ENCODE peak calls at places on chromosomes 2 and 18, in six cellular contexts. One of them, this sample, is unnamed.

GRCh38 chr2:203650860-203651613 is 55.4 kb upstream of the CD28 start:
- DNase-seq in heart left ventricle: no peak
- DNase-seq in T-helper 2 cell: no peak
- DNase-seq in uterus: no peak
- DNase-seq in GM12891: no peak
- DNase-seq in stimulated activated CD4-positive, alpha-beta T cell treated with anti-CD3 and anti-CD28 coated beads, Interleukin-12 subunit alpha, Interleukin-12 subunit beta, amount 100 ng/mL, for 4 hours: no peak
- DNase-seq in this sample: no peak

GRCh38 chr2:234293973-234294372 is 202.9 kb downstream of the ARL4C start:
- DNase-seq in heart left ventricle: no peak
- DNase-seq in T-helper 2 cell: no peak
- DNase-seq in uterus: no peak
- DNase-seq in GM12891: no peak
- DNase-seq in stimulated activated CD4-positive, alpha-beta T cell treated with anti-CD3 and anti-CD28 coated beads, Interleukin-12 subunit alpha, Interleukin-12 subunit beta, amount 100 ng/mL, for 4 hours: no peak
- DNase-seq in this sample: no peak

GRCh38 chr18:48827321-48828200 is 123.2 kb downstream of the SMAD7 start:
- DNase-seq in heart left ventricle: peak; percentile 13
- DNase-seq in T-helper 2 cell: no peak
- DNase-seq in uterus: peak; percentile 37
- DNase-seq in GM12891: no peak
- DNase-seq in stimulated activated CD4-positive, alpha-beta T cell treated with anti-CD3 and anti-CD28 coated beads, Interleukin-12 subunit alpha, Interleukin-12 subunit beta, amount 100 ng/mL, for 4 hours: no peak
- DNase-seq in this sample: peak; percentile 14

GRCh38 chr18:50956116-50956515 is 11.7 kb upstream of the ELAC1 start:
- DNase-seq in heart left ventricle: no peak
- DNase-seq in T-helper 2 cell: no peak
- DNase-seq in uterus: no peak
- DNase-seq in GM12891: no peak
- DNase-seq in stimulated activated CD4-positive, alpha-beta T cell treated with anti-CD3 and anti-CD28 coated beads, Interleukin-12 subunit alpha, Interleukin-12 subunit beta, amount 100 ng/mL, for 4 hours: no peak
- DNase-seq in this sample: no peak

GRCh38 chr2:28486526-28486925 is 9.3 kb upstream of the PLB1 start:
- DNase-seq in heart left ventricle: no peak
- DNase-seq in T-helper 2 cell: no peak
- DNase-seq in uterus: no peak
- DNase-seq in GM12891: no peak
- DNase-seq in stimulated activated CD4-positive, alpha-beta T cell treated with anti-CD3 and anti-CD28 coated beads, Interleukin-12 subunit alpha, Interleukin-12 subunit beta, amount 100 ng/mL, for 4 hours: no peak
- DNase-seq in this sample: no peak

GRCh38 chr2:48346124-48346536 is 183.8 kb upstream of the STON1 start:
- DNase-seq in heart left ventricle: peak; percentile 50
- DNase-seq in T-helper 2 cell: no peak
- DNase-seq in uterus: peak; percentile 59
- DNase-seq in GM12891: no peak
- DNase-seq in stimulated activated CD4-positive, alpha-beta T cell treated with anti-CD3 and anti-CD28 coated beads, Interleukin-12 subunit alpha, Interleukin-12 subunit beta, amount 100 ng/mL, for 4 hours: no peak
- DNase-seq in this sample: no peak

GRCh38 chr2:224449212-224450147 is 47.6 kb upstream of the FAM124B start:
- DNase-seq in heart left ventricle: no peak
- DNase-seq in T-helper 2 cell: no peak
- DNase-seq in uterus: no peak
- DNase-seq in GM12891: peak; percentile 13
- DNase-seq in stimulated activated CD4-positive, alpha-beta T cell treated with anti-CD3 and anti-CD28 coated beads, Interleukin-12 subunit alpha, Interleukin-12 subunit beta, amount 100 ng/mL, for 4 hours: no peak
- DNase-seq in this sample: no peak

GRCh38 chr2:111017034-111017640 is 103.6 kb upstream of the BCL2L11 start:
- DNase-seq in heart left ventricle: no peak
- DNase-seq in T-helper 2 cell: no peak
- DNase-seq in uterus: no peak
- DNase-seq in GM12891: no peak
- DNase-seq in stimulated activated CD4-positive, alpha-beta T cell treated with anti-CD3 and anti-CD28 coated beads, Interleukin-12 subunit alpha, Interleukin-12 subunit beta, amount 100 ng/mL, for 4 hours: no peak
- DNase-seq in this sample: no peak

GRCh38 chr2:9310827-9311226 is 104.2 kb downstream of the ASAP2 start:
- DNase-seq in heart left ventricle: no peak
- DNase-seq in T-helper 2 cell: no peak
- DNase-seq in uterus: no peak
- DNase-seq in GM12891: no peak
- DNase-seq in stimulated activated CD4-positive, alpha-beta T cell treated with anti-CD3 and anti-CD28 coated beads, Interleukin-12 subunit alpha, Interleukin-12 subunit beta, amount 100 ng/mL, for 4 hours: no peak
- DNase-seq in this sample: no peak

GRCh38 chr2:205904873-205905272 is 181.1 kb downstream of the INO80D start:
- DNase-seq in heart left ventricle: no peak
- DNase-seq in T-helper 2 cell: no peak
- DNase-seq in uterus: no peak
- DNase-seq in GM12891: no peak
- DNase-seq in stimulated activated CD4-positive, alpha-beta T cell treated with anti-CD3 and anti-CD28 coated beads, Interleukin-12 subunit alpha, Interleukin-12 subunit beta, amount 100 ng/mL, for 4 hours: no peak
- DNase-seq in this sample: no peak

GRCh38 chr2:191167766-191168165 is 17.0 kb upstream of the STAT4 start:
- DNase-seq in heart left ventricle: no peak
- DNase-seq in T-helper 2 cell: no peak
- DNase-seq in uterus: no peak
- DNase-seq in GM12891: no peak
- DNase-seq in stimulated activated CD4-positive, alpha-beta T cell treated with anti-CD3 and anti-CD28 coated beads, Interleukin-12 subunit alpha, Interleukin-12 subunit beta, amount 100 ng/mL, for 4 hours: no peak
- DNase-seq in this sample: no peak